ENCODE peak calls at places on chromosomes 2 and 18, in nine cellular contexts. D is PC-3, O is left lung, B is stomach, T is Peyer's patch, U is aorta, E is astrocyte of the cerebellum, M is WERI-Rb-1, Z is AG04450. K is an unnamed sample.

GRCh38 chr2:29657674-29658073 is 263.7 kb downstream of the ALK start:
- DNase-seq in B (no peak), E (no peak), M (no peak), U (no peak), O (no peak), T (no peak), D (no peak), Z (no peak), K (no peak)

GRCh38 chr2:192265751-192266150 is 71.0 kb upstream of the TMEFF2 start:
- DNase-seq in E (no peak), T (no peak), M (no peak), B (no peak), Z (no peak), D (no peak), O (no peak), U (no peak), K (no peak)

GRCh38 chr18:3468066-3468705 is 18.2 kb downstream of the TGIF1 start:
- DNase-seq in O (no peak), E (no peak), Z (no peak), D (no peak), M (no peak), B (no peak), U (no peak), T (no peak), K (no peak)

GRCh38 chr2:149058936-149059335 is 20.4 kb downstream of the LYPD6B start:
- DNase-seq in Z (no peak), E (no peak), B (no peak), U (no peak), T (no peak), M (no peak), D (peak; percentile 35), O (no peak), K (no peak)

GRCh38 chr2:71806432-71806831 is 341.2 kb downstream of the CYP26B1 start:
- DNase-seq in B (no peak), E (no peak), T (no peak), M (no peak), U (no peak), Z (no peak), D (no peak), O (no peak), K (no peak)

GRCh38 chr2:152581360-152581759 is 135.9 kb downstream of the PRPF40A start:
- DNase-seq in Z (no peak), B (no peak), T (no peak), O (no peak), M (no peak), E (no peak), U (no peak), D (no peak), K (no peak)

GRCh38 chr18:26804474-26804873 is 61.0 kb downstream of the AQP4 start:
- DNase-seq in M (peak; percentile 31), O (no peak), Z (no peak), B (peak; percentile 32), D (no peak), U (no peak), E (peak; percentile 43), T (no peak), K (no peak)

GRCh38 chr2:46967990-46968647 is 52.5 kb upstream of the MCFD2 start:
- DNase-seq in Z (peak; percentile 39), M (no peak), O (peak; percentile 88), E (peak; percentile 81), T (peak; percentile 81), U (peak; percentile 93), D (peak; percentile 87), B (peak; percentile 73), K (no peak)

GRCh38 chr2:56132138-56132537 is 51.7 kb upstream of the CCDC85A start:
- DNase-seq in E (peak; percentile 39), B (no peak), T (no peak), U (no peak), M (no peak), Z (peak; percentile 10), O (no peak), D (peak; percentile 71), K (peak; percentile 9)

GRCh38 chr2:236730393-236730792 is 160.8 kb downstream of the ACKR3 start:
- DNase-seq in D (no peak), U (no peak), M (peak; percentile 51), O (no peak), B (no peak), E (no peak), T (no peak), Z (no peak), K (no peak)

GRCh38 chr2:100818606-100819364 is 1.2 kb upstream of the NPAS2 start:
- DNase-seq in D (peak; percentile 79), Z (peak; percentile 33), O (peak; percentile 73), M (peak; percentile 60), T (peak; percentile 68), U (peak; percentile 90), B (peak; percentile 82), E (peak; percentile 22), K (no peak)

GRCh38 chr2:27932396-27932795 is 41.9 kb downstream of the BABAM2 start:
- DNase-seq in Z (no peak), E (no peak), T (no peak), U (no peak), B (no peak), O (no peak), M (no peak), D (peak; percentile 94), K (no peak)

GRCh38 chr2:181517685-181518301 is 60.6 kb downstream of the ITGA4 start:
- DNase-seq in Z (no peak), D (peak; percentile 37), E (peak; percentile 3), O (no peak), U (no peak), T (no peak), M (no peak), B (no peak), K (no peak)

GRCh38 chr2:197209742-197210408 is 100.7 kb downstream of the ANKRD44 start:
- DNase-seq in M (no peak), O (peak; percentile 68), U (no peak), B (no peak), Z (no peak), T (no peak), D (no peak), E (no peak), K (peak; percentile 67)

GRCh38 chr2:32715981-32716380 is 88.1 kb downstream of the TTC27 start:
- DNase-seq in M (no peak), E (no peak), U (no peak), D (no peak), B (no peak), T (no peak), Z (no peak), O (no peak), K (no peak)
- H3K4me3 ChIP-seq in M (no peak overlapping the region), E (no peak overlapping the region), U (no peak overlapping the region), D (no peak overlapping the region), B (no peak overlapping the region), T (no peak overlapping the region), Z (no peak overlapping the region), O (no peak overlapping the region), K (no peak overlapping the region)

DNA sequence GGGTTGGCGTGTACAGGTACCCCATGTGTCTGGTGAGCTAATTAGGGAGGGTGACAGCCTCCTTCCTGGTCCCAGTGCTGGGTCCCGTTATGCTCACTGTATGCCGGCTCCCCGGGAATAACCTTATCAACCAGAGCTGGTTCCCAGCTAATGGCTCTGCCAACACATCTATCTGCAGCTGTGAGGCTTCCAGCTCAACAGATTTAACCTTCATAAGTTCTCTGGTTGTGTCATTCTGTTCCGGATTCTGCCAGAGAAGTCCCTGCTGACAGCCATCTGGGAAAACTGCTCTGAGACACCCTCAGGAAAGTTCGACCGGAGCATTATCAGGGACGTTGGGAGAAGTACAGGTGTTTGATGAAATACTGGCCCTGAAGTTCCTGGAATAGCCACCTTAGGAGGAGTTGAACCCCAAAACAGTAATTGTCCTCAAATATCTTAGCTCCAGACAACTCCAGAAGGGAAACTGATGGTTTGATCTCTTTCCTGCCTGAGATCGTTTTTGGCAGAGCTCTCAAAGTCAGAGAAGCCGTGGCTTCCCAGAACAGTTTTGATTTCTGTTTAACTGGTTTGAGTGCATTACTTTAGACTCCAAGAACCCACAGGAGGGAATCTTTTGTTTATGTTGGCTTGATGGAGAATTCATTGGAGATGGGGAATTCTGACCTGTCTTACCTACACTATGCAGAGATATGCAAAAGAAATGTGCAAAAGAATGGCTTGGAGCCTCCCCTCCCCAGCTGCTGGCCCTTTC is 39.4 kb upstream of the TXNDC2 start:
- DNase-seq in O (no peak), M (no peak), T (no peak), U (no peak), Z (no peak), D (no peak), E (peak; percentile 62), B (no peak), K (no peak)
- H3K4me3 ChIP-seq in O (no peak overlapping the region), M (no peak overlapping the region), T (no peak overlapping the region), U (no peak overlapping the region), Z (no peak overlapping the region), D (no peak overlapping the region), E (no peak overlapping the region), B (no peak overlapping the region), K (no peak overlapping the region)

GRCh38 chr2:8477511-8478132 is 204.2 kb upstream of the ID2 start:
- DNase-seq in E (no peak), Z (no peak), T (no peak), B (no peak), D (peak; percentile 30), O (no peak), U (no peak), M (no peak), K (peak; percentile 83)

GRCh38 chr2:8479298-8479697 is 202.6 kb upstream of the ID2 start:
- DNase-seq in M (no peak), D (no peak), E (no peak), O (no peak), B (peak; percentile 72), U (no peak), Z (no peak), T (no peak), K (no peak)

GRCh38 chr2:8478133-8478793 is 203.6 kb upstream of the ID2 start:
- DNase-seq in D (peak; percentile 5), E (no peak), B (no peak), Z (no peak), T (no peak), M (no peak), O (no peak), U (no peak), K (no peak)

GRCh38 chr2:8472545-8473361 is 209.1 kb upstream of the ID2 start:
- DNase-seq in Z (no peak), T (no peak), U (no peak), M (no peak), E (no peak), O (no peak), B (no peak), D (no peak), K (no peak)

GRCh38 chr2:8475349-8476045 is 206.4 kb upstream of the ID2 start:
- DNase-seq in E (no peak), M (no peak), B (no peak), U (no peak), Z (no peak), D (peak; percentile 46), O (no peak), T (no peak), K (peak; percentile 69)
- H3K4me3 ChIP-seq in E (no peak overlapping the region), M (no peak overlapping the region), B (no peak overlapping the region), U (no peak overlapping the region), Z (no peak overlapping the region), D (no peak overlapping the region), O (no peak overlapping the region), T (no peak overlapping the region), K (no peak overlapping the region)

DNA sequence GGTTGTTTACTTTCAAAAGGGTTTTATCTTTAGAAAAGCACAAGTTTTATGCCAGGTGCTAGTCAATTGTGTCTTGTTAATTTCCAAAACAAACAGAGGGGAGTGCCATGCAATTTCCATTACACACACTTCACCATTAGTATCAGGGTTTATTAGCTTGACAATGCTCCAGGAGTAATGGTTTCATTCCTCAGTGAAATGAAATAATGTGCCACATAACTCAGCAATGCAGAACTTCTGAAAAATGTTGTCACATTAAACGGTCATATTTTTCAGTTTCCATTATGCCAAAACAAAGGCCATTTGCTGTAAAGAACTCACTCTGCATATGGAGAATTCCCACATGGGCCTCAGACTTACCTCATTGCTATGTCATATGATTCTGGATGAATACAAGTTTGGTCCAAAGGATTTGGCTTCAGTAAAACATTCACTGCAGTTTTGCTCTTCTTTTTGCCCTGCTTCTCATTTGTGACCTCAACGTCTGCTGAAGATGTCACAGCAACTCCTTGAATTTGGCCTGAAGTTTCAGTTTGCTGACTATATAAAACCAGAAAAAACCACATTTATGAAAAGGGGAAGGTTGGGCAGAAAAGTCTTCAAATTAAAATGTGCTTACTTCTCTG is 198.2 kb downstream of the SRBD1 start:
- DNase-seq in M (no peak), T (no peak), Z (no peak), O (no peak), E (no peak), B (no peak), D (no peak), U (no peak), K (no peak)
- H3K4me3 ChIP-seq in M (no peak overlapping the region), T (no peak overlapping the region), Z (no peak overlapping the region), O (no peak overlapping the region), E (no peak overlapping the region), B (no peak overlapping the region), D (no peak overlapping the region), U (no peak overlapping the region), K (no peak overlapping the region)